ENCODE peak calls at places on chromosomes 12 and 14, in eight cellular contexts. P is HCT116; G is stimulated activated CD4-positive, alpha-beta T cell treated with anti-CD3 and anti-CD28 coated beads, Interleukin-4, amount 100 ng/mL, for 1 hour; U is left ventricle myocardium superior; C is activated T-cell treated with anti-CD3 and anti-CD28 coated beads for 1 hour; R is gastrocnemius medialis; K is neural progenitor cell; D is Panc1. B is an unnamed sample.
A peak's percentile ranks its signal among the peaks of the same experiment; 100 is the strongest.

GRCh38 chr14:90619911-90620310 is 196.3 kb downstream of the TTC7B start:
- DNase-seq in K (no peak), C (no peak), R (no peak), P (no peak), D (no peak), G (no peak), U (no peak), B (no peak)

GRCh38 chr12:124504273-124505000 is 63.0 kb downstream of the NCOR2 start:
- DNase-seq in G (no peak), U (no peak), C (no peak), D (no peak), R (no peak), P (no peak), K (peak; percentile 82), B (no peak)

GRCh38 chr14:68723808-68724268 is 69.0 kb downstream of the ZFP36L1 start:
- DNase-seq in R (no peak), G (no peak), U (no peak), C (no peak), P (no peak), K (no peak), D (no peak), B (no peak)

GRCh38 chr12:42213023-42213422 is 25.0 kb downstream of the YAF2 start:
- DNase-seq in U (no peak), G (no peak), D (no peak), R (peak; percentile 66), C (no peak), K (no peak), P (no peak), B (peak; percentile 58)

GRCh38 chr14:36325853-36326252 is 5.4 kb upstream of the MBIP start:
- DNase-seq in G (no peak), D (no peak), K (no peak), C (no peak), U (no peak), R (no peak), P (no peak), B (no peak)

GRCh38 chr12:96502477-96502876 is 13.1 kb downstream of the CFAP54 start:
- DNase-seq in G (no peak), P (no peak), U (no peak), R (no peak), K (no peak), C (no peak), D (no peak), B (no peak)

GRCh38 chr12:34289431-34290190 is 267.3 kb downstream of the ALG10 start:
- DNase-seq in K (no peak), P (no peak), G (no peak), D (no peak), R (no peak), U (peak; percentile 3), C (no peak), B (no peak)

GRCh38 chr14:64193821-64194220 is 100.3 kb downstream of the ESR2 start:
- DNase-seq in D (no peak), U (no peak), P (no peak), R (no peak), K (no peak), G (no peak), C (no peak), B (no peak)

GRCh38 chr12:48296586-48297396 is 53.9 kb downstream of the ZNF641 start:
- DNase-seq in G (peak; percentile 59), U (peak; percentile 83), K (peak; percentile 88), C (peak; percentile 23), R (peak; percentile 63), P (no peak), D (peak; percentile 17), B (peak; percentile 72)

GRCh38 chr12:123041042-123041531 is 60.6 kb downstream of the ARL6IP4 start:
- DNase-seq in R (no peak), K (no peak), G (no peak), U (no peak), D (no peak), C (no peak), P (no peak), B (no peak)

GRCh38 chr14:106831322-106831720 is 1304.9 kb downstream of the TMEM121 start:
- DNase-seq in D (peak; percentile 42), P (no peak), K (no peak), U (peak; percentile 34), C (peak; percentile 26), R (no peak), G (peak; percentile 61), B (no peak)

GRCh38 chr12:51547606-51548005 is 43.4 kb upstream of the SCN8A start:
- DNase-seq in U (no peak), D (no peak), G (no peak), R (no peak), K (no peak), P (no peak), C (no peak), B (no peak)

GRCh38 chr12:119683413-119683812 is 15.5 kb downstream of the PRKAB1 start:
- DNase-seq in G (no peak), R (no peak), D (no peak), P (no peak), U (no peak), C (no peak), K (no peak), B (no peak)

GRCh38 chr14:102893452-102893851 is 29.0 kb upstream of the AMN start:
- DNase-seq in R (peak; percentile 49), C (no peak), G (no peak), U (peak; percentile 44), K (no peak), D (no peak), P (no peak), B (no peak)

GRCh38 chr14:59020382-59020781 is 168.1 kb upstream of the DAAM1 start:
- DNase-seq in G (no peak), R (no peak), C (no peak), K (peak; percentile 27), P (peak; percentile 18), D (no peak), U (no peak), B (no peak)

GRCh38 chr12:117309276-117309885 is 52.0 kb downstream of the NOS1 start:
- DNase-seq in G (no peak), P (no peak), U (no peak), R (no peak), D (no peak), C (no peak), K (no peak), B (no peak)

GRCh38 chr14:104223810-104224515 is 85.6 kb downstream of the KIF26A start:
- DNase-seq in U (peak; percentile 25), R (no peak), K (no peak), G (no peak), P (no peak), D (no peak), C (no peak), B (no peak)

GRCh38 chr14:101736071-101736470 is 25.4 kb upstream of the PPP2R5C start:
- DNase-seq in G (no peak), U (no peak), D (no peak), P (no peak), R (no peak), C (no peak), K (no peak), B (no peak)

GRCh38 chr12:111248221-111248620 is 120.7 kb downstream of the PHETA1 start:
- DNase-seq in U (no peak), K (no peak), D (no peak), P (no peak), G (no peak), R (no peak), C (no peak), B (no peak)

GRCh38 chr12:8038659-8039114 is 6.2 kb downstream of the FOXJ2 start:
- DNase-seq in P (no peak), U (peak; percentile 77), C (no peak), G (peak; percentile 18), R (peak; percentile 72), D (no peak), K (peak; percentile 73), B (peak; percentile 51)

GRCh38 chr12:43675048-43675904 is 83.3 kb downstream of the PUS7L start:
- DNase-seq in U (no peak), R (no peak), P (no peak), K (no peak), G (no peak), C (no peak), D (no peak), B (no peak)

GRCh38 chr14:59483360-59483759 is 848 bp downstream of the L3HYPDH start:
- DNase-seq in P (peak; percentile 2), C (no peak), U (no peak), R (no peak), G (no peak), D (peak; percentile 1), K (no peak), B (peak; percentile 38)

GRCh38 chr14:65392296-65392695 is 20.2 kb upstream of the FUT8 start:
- DNase-seq in P (no peak), G (no peak), U (no peak), R (no peak), D (no peak), C (no peak), K (no peak), B (no peak)

GRCh38 chr12:12952036-12952435 is at the start of gene GPRC5D:
- DNase-seq in U (no peak), P (no peak), G (no peak), K (no peak), R (no peak), C (no peak), D (no peak), B (no peak)

GRCh38 chr14:95092723-95093122 is 64.6 kb downstream of the DICER1 start:
- DNase-seq in K (peak; percentile 18), R (no peak), C (no peak), U (no peak), P (no peak), G (no peak), D (no peak), B (no peak)

GRCh38 chr14:103679351-103679750 is 35.9 kb downstream of the XRCC3 start:
- DNase-seq in C (peak; percentile 11), K (peak; percentile 51), R (no peak), G (peak; percentile 57), U (peak; percentile 60), D (no peak), P (peak; percentile 3), B (no peak)

GRCh38 chr12:49853671-49854070 is 10.8 kb upstream of the BCDIN3D start:
- DNase-seq in G (no peak), K (no peak), D (no peak), C (no peak), P (no peak), R (no peak), U (no peak), B (no peak)